ENCODE peak calls at places on chromosomes 5 and 9, in seven cellular contexts. L is left ventricle myocardium inferior; F is CD4-positive, alpha-beta T cell; E is astrocyte; X is GM23338; A is breast epithelium; Y is RWPE1. B is an unnamed sample.

GRCh38 chr5:179274321-179275315 is 70.6 kb downstream of the ADAMTS2 start:
- DNase-seq in A (no peak), F (no peak), L (no peak), Y (no peak), X (no peak), E (no peak), B (no peak)

GRCh38 chr9:21479152-21479702 is 2.9 kb downstream of the IFNE start:
- DNase-seq in F (no peak), A (no peak), L (no peak), E (no peak), Y (no peak), X (no peak), B (no peak)

GRCh38 chr5:107047048-107047447 is 623.7 kb downstream of the EFNA5 start:
- DNase-seq in F (no peak), A (no peak), L (no peak), X (no peak), E (no peak), Y (no peak), B (no peak)

GRCh38 chr5:17828709-17829108 is 194.4 kb downstream of the TAF11L14 start:
- DNase-seq in A (no peak), Y (no peak), X (no peak), F (no peak), L (no peak), E (peak; percentile 6), B (no peak)

GRCh38 chr5:61626639-61627282 is 294.7 kb downstream of the ZSWIM6 start:
- DNase-seq in E (no peak), A (no peak), L (no peak), X (no peak), Y (no peak), F (no peak), B (no peak)

GRCh38 chr9:98105006-98105405 is 14.0 kb downstream of the TRIM14 start:
- DNase-seq in F (no peak), X (no peak), E (no peak), L (no peak), Y (no peak), A (no peak), B (no peak)

GRCh38 chr9:115327441-115328122 is 209.6 kb upstream of the TNC start:
- DNase-seq in F (no peak), L (no peak), E (peak; percentile 42), Y (no peak), X (no peak), A (no peak), B (no peak)

GRCh38 chr5:56047448-56047847 is 52.7 kb upstream of the IL6ST start:
- DNase-seq in E (no peak), Y (no peak), A (no peak), X (no peak), F (no peak), L (no peak), B (no peak)

GRCh38 chr5:151157426-151158286 is at the start of gene ANXA6:
- DNase-seq in L (peak; percentile 91), E (peak; percentile 63), X (peak; percentile 92), F (peak; percentile 56), A (peak; percentile 86), Y (peak; percentile 96), B (peak; percentile 65)

GRCh38 chr5:173629628-173630027 is 13.2 kb upstream of the BOD1 start:
- DNase-seq in E (no peak), L (no peak), X (peak; percentile 79), A (no peak), F (no peak), Y (no peak), B (peak; percentile 44)

GRCh38 chr5:2486373-2486772 is 265.1 kb downstream of the IRX2 start:
- DNase-seq in A (no peak), Y (no peak), X (no peak), E (no peak), L (no peak), F (no peak), B (no peak)

GRCh38 chr9:4328723-4329122 is 28.9 kb upstream of the GLIS3 start:
- DNase-seq in X (no peak), E (peak; percentile 87), Y (no peak), F (no peak), L (no peak), A (no peak), B (no peak)

GRCh38 chr5:103340717-103341397 is 82.3 kb downstream of the MACIR start:
- DNase-seq in L (no peak), Y (no peak), A (no peak), F (no peak), X (no peak), E (no peak), B (no peak)

GRCh38 chr5:123659495-123659894 is 147.5 kb downstream of the CSNK1G3 start:
- DNase-seq in A (no peak), X (no peak), E (peak; percentile 33), Y (no peak), L (no peak), F (no peak), B (no peak)

GRCh38 chr5:40958811-40959210 is 49.5 kb downstream of the C7 start:
- DNase-seq in A (no peak), F (no peak), L (no peak), Y (no peak), E (no peak), X (no peak), B (no peak)

GRCh38 chr5:114471529-114471928 is 109.7 kb downstream of the KCNN2 start:
- DNase-seq in X (no peak), Y (no peak), E (no peak), A (no peak), F (no peak), L (no peak), B (no peak)

GRCh38 chr9:70232476-70232875 is 26.3 kb upstream of the SMC5 start:
- DNase-seq in A (no peak), X (no peak), L (no peak), F (no peak), E (no peak), Y (no peak), B (no peak)

GRCh38 chr9:70228098-70228497 is 30.7 kb upstream of the SMC5 start:
- DNase-seq in X (no peak), E (no peak), F (no peak), L (no peak), A (no peak), Y (no peak), B (no peak)

GRCh38 chr9:70229026-70229425 is 29.8 kb upstream of the SMC5 start:
- DNase-seq in F (no peak), X (no peak), Y (no peak), L (no peak), A (no peak), E (no peak), B (no peak)

GRCh38 chr9:70229579-70229978 is 29.2 kb upstream of the SMC5 start:
- DNase-seq in L (no peak), A (no peak), X (peak; percentile 57), F (no peak), Y (no peak), E (peak; percentile 12), B (no peak)
- TF ChIP-seq CTCF in L (peak; percentile 40), A (no peak), X (peak; percentile 69), F (no peak), Y (no peak), E (peak; percentile 32), B (peak; percentile 67)

GRCh38 chr9:124858330-124859046 is 3.3 kb downstream of the RPL35 start:
- DNase-seq in A (no peak), F (no peak), X (no peak), Y (no peak), E (no peak), L (no peak), B (no peak)
- TF ChIP-seq CTCF in A (no peak), F (no peak), X (no peak), Y (no peak), E (no peak), L (no peak), B (no peak)

GRCh38 chr5:136077046-136077445 is 48.3 kb downstream of the TGFBI start:
- DNase-seq in X (no peak), F (no peak), Y (no peak), A (no peak), L (no peak), E (no peak), B (no peak)

GRCh38 chr5:136073714-136074113 is 44.9 kb downstream of the TGFBI start:
- DNase-seq in L (no peak), A (no peak), F (no peak), Y (no peak), X (no peak), E (no peak), B (no peak)

GRCh38 chr5:136079195-136079985 is 50.6 kb downstream of the TGFBI start:
- DNase-seq in L (no peak), A (no peak), F (no peak), Y (no peak), X (peak; percentile 81), E (no peak), B (no peak)

GRCh38 chr5:136080113-136080482 is 51.3 kb downstream of the TGFBI start:
- DNase-seq in E (no peak), Y (no peak), F (no peak), X (no peak), L (no peak), A (no peak), B (no peak)

DNA sequence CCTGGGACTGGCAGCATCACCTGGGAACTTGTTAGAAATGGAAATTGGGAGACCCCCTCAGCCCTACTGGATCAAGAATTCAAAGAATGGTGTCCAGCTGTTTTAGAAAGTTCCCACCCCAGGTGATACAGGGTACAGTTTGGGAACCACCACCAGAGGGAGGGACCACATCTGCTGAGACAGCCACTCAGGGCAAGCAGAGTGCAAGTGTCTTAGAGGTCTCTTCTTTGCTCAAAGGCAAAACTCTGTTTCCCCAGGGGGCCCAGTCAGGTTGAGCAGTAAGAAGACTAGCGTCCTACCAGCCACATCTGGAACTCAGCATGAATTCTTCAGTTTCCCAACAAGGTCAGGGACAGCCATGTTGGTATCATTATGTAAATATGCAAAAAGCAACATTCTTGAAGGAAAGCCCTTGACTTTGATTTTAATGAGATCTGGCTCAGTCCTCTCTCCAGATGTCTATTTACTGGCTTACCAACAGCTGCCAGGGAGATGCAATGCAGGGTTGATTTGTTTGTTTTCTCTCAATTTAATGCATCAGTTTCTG is 46.6 kb downstream of the TGFBI start:
- DNase-seq in Y (no peak), A (no peak), F (no peak), L (no peak), X (peak; percentile 28), E (no peak), B (no peak)
- TF ChIP-seq CTCF in Y (no peak), A (no peak), F (no peak), L (no peak), X (peak; percentile 19), E (no peak), B (no peak)

GRCh38 chr9:29289365-29289764 is 1716.1 kb upstream of the C9orf72 start:
- DNase-seq in A (no peak), L (no peak), Y (no peak), F (no peak), X (no peak), E (no peak), B (no peak)

GRCh38 chr9:29290519-29290918 is 1717.2 kb upstream of the C9orf72 start:
- DNase-seq in F (no peak), X (no peak), Y (no peak), A (no peak), L (no peak), E (no peak), B (no peak)

GRCh38 chr9:29285818-29286217 is 1712.5 kb upstream of the C9orf72 start:
- DNase-seq in Y (no peak), A (no peak), L (no peak), E (no peak), F (no peak), X (peak; percentile 56), B (no peak)
- TF ChIP-seq CTCF in Y (no peak), A (no peak), L (no peak), E (no peak), F (no peak), X (peak; percentile 56), B (no peak)

GRCh38 chr9:5843450-5844249 is 10.7 kb upstream of the ERMP1 start:
- DNase-seq in L (no peak), X (no peak), F (no peak), A (no peak), Y (no peak), E (peak; percentile 16), B (no peak)
- TF ChIP-seq CTCF in L (no peak), X (no peak), F (no peak), A (no peak), Y (no peak), E (no peak), B (no peak)

B was measured in neural crest cell.